ENCODE peak calls at places on chromosomes 5 and 9, in four cellular contexts. One of them, this sample, is unnamed.

GRCh38 chr9:81693639-81694378 is 4.5 kb upstream of the TLE1 start:
- DNase-seq in sigmoid colon: no peak
- DNase-seq in NCI-H1694 treated with DMSO at 0.1 percent for 48 hours: no peak
- DNase-seq in Calu3: no peak
- DNase-seq in this sample: no peak

GRCh38 chr5:107542831-107543231 is 127.9 kb downstream of the EFNA5 start:
- DNase-seq in sigmoid colon: peak
- DNase-seq in NCI-H1694 treated with DMSO at 0.1 percent for 48 hours: peak
- DNase-seq in Calu3: peak
- DNase-seq in this sample: peak

GRCh38 chr9:121133104-121133816 is 58.5 kb downstream of the CNTRL start:
- DNase-seq in sigmoid colon: no peak
- DNase-seq in NCI-H1694 treated with DMSO at 0.1 percent for 48 hours: no peak
- DNase-seq in Calu3: peak
- DNase-seq in this sample: no peak

GRCh38 chr5:548256-548655 is 24.0 kb upstream of the SLC9A3 start:
- DNase-seq in sigmoid colon: peak
- DNase-seq in NCI-H1694 treated with DMSO at 0.1 percent for 48 hours: no peak
- DNase-seq in Calu3: no peak
- DNase-seq in this sample: peak

GRCh38 chr5:154437281-154437965 is 8.4 kb upstream of the SAP30L start:
- DNase-seq in sigmoid colon: no peak
- DNase-seq in NCI-H1694 treated with DMSO at 0.1 percent for 48 hours: no peak
- DNase-seq in Calu3: no peak
- DNase-seq in this sample: no peak

GRCh38 chr9:91071185-91071990 is 269.8 kb downstream of the SYK start:
- DNase-seq in sigmoid colon: no peak
- DNase-seq in NCI-H1694 treated with DMSO at 0.1 percent for 48 hours: no peak
- DNase-seq in Calu3: peak
- DNase-seq in this sample: no peak

GRCh38 chr5:144198386-144198785 is 27.7 kb downstream of the KCTD16 start:
- DNase-seq in sigmoid colon: no peak
- DNase-seq in NCI-H1694 treated with DMSO at 0.1 percent for 48 hours: no peak
- DNase-seq in Calu3: no peak
- DNase-seq in this sample: no peak

GRCh38 chr5:55072668-55073067 is 29.8 kb upstream of the GZMA start:
- DNase-seq in sigmoid colon: no peak
- DNase-seq in NCI-H1694 treated with DMSO at 0.1 percent for 48 hours: no peak
- DNase-seq in Calu3: no peak
- DNase-seq in this sample: no peak

GRCh38 chr9:93116049-93116961 is 17.7 kb downstream of the NINJ1 start:
- DNase-seq in sigmoid colon: peak
- DNase-seq in NCI-H1694 treated with DMSO at 0.1 percent for 48 hours: no peak
- DNase-seq in Calu3: peak
- DNase-seq in this sample: peak

GRCh38 chr5:167709625-167710024 is 581.8 kb upstream of the WWC1 start:
- DNase-seq in sigmoid colon: no peak
- DNase-seq in NCI-H1694 treated with DMSO at 0.1 percent for 48 hours: no peak
- DNase-seq in Calu3: no peak
- DNase-seq in this sample: no peak

GRCh38 chr5:58455966-58456365 is 3.9 kb downstream of the PLK2 start:
- DNase-seq in sigmoid colon: no peak
- DNase-seq in NCI-H1694 treated with DMSO at 0.1 percent for 48 hours: no peak
- DNase-seq in Calu3: no peak
- DNase-seq in this sample: no peak

GRCh38 chr5:177992466-177992865 is 3.6 kb downstream of the PROP1 start:
- DNase-seq in sigmoid colon: no peak
- DNase-seq in NCI-H1694 treated with DMSO at 0.1 percent for 48 hours: no peak
- DNase-seq in Calu3: no peak
- DNase-seq in this sample: no peak

GRCh38 chr9:117359910-117360309 is 54.9 kb downstream of the ASTN2 start:
- DNase-seq in sigmoid colon: no peak
- DNase-seq in NCI-H1694 treated with DMSO at 0.1 percent for 48 hours: no peak
- DNase-seq in Calu3: no peak
- DNase-seq in this sample: no peak